ENCODE peak calls at places on chromosomes 6 and 20, in eight cellular contexts. One of them, this sample, is unnamed.

GRCh38 chr6:84599991-84600390 is 164.4 kb downstream of the TBX18 start:
- DNase-seq in Ammon's horn: no peak
- DNase-seq in lung: no peak
- DNase-seq in astrocyte of the hippocampus: no peak
- DNase-seq in RWPE1: no peak
- DNase-seq in NCI-H345: no peak
- DNase-seq in GDM1: no peak
- DNase-seq in GM06990: no peak
- DNase-seq in this sample: no peak

GRCh38 chr6:168045706-168046620 is 33.0 kb downstream of the FRMD1 start:
- DNase-seq in Ammon's horn: no peak
- DNase-seq in lung: no peak
- DNase-seq in astrocyte of the hippocampus: no peak
- DNase-seq in RWPE1: no peak
- DNase-seq in NCI-H345: no peak
- DNase-seq in GDM1: no peak
- DNase-seq in GM06990: no peak
- DNase-seq in this sample: no peak

GRCh38 chr6:43923376-43924221 is 153.6 kb downstream of the VEGFA start:
- DNase-seq in Ammon's horn: no peak
- DNase-seq in lung: no peak
- DNase-seq in astrocyte of the hippocampus: peak
- DNase-seq in RWPE1: peak
- DNase-seq in NCI-H345: no peak
- DNase-seq in GDM1: no peak
- DNase-seq in GM06990: no peak
- DNase-seq in this sample: no peak

GRCh38 chr6:167932468-167933276 is 64.8 kb upstream of the KIF25 start:
- DNase-seq in Ammon's horn: no peak
- DNase-seq in lung: no peak
- DNase-seq in astrocyte of the hippocampus: peak
- DNase-seq in RWPE1: peak
- DNase-seq in NCI-H345: no peak
- DNase-seq in GDM1: no peak
- DNase-seq in GM06990: no peak
- DNase-seq in this sample: no peak

GRCh38 chr6:42118162-42119001 is 24.0 kb downstream of the C6orf132 start:
- DNase-seq in Ammon's horn: peak
- DNase-seq in lung: peak
- DNase-seq in astrocyte of the hippocampus: peak
- DNase-seq in RWPE1: peak
- DNase-seq in NCI-H345: no peak
- DNase-seq in GDM1: no peak
- DNase-seq in GM06990: no peak
- DNase-seq in this sample: no peak

GRCh38 chr6:43623880-43624785 is 4.9 kb downstream of the GTPBP2 start:
- DNase-seq in Ammon's horn: no peak
- DNase-seq in lung: no peak
- DNase-seq in astrocyte of the hippocampus: no peak
- DNase-seq in RWPE1: no peak
- DNase-seq in NCI-H345: no peak
- DNase-seq in GDM1: no peak
- DNase-seq in GM06990: no peak
- DNase-seq in this sample: no peak

GRCh38 chr20:62365814-62366369 is 1.2 kb downstream of the LAMA5 start:
- DNase-seq in Ammon's horn: no peak
- DNase-seq in lung: no peak
- DNase-seq in astrocyte of the hippocampus: peak
- DNase-seq in RWPE1: peak
- DNase-seq in NCI-H345: peak
- DNase-seq in GDM1: no peak
- DNase-seq in GM06990: no peak
- DNase-seq in this sample: no peak

GRCh38 chr6:151805286-151805840 is 2.1 kb upstream of the ESR1 start:
- DNase-seq in Ammon's horn: peak
- DNase-seq in lung: no peak
- DNase-seq in astrocyte of the hippocampus: peak
- DNase-seq in RWPE1: no peak
- DNase-seq in NCI-H345: no peak
- DNase-seq in GDM1: no peak
- DNase-seq in GM06990: no peak
- DNase-seq in this sample: no peak

GRCh38 chr6:12060780-12061619 is 48.9 kb downstream of the HIVEP1 start:
- DNase-seq in Ammon's horn: peak
- DNase-seq in lung: peak
- DNase-seq in astrocyte of the hippocampus: peak
- DNase-seq in RWPE1: peak
- DNase-seq in NCI-H345: no peak
- DNase-seq in GDM1: peak
- DNase-seq in GM06990: peak
- DNase-seq in this sample: peak

GRCh38 chr6:27296106-27296783 is 15.8 kb downstream of the POM121L2 start:
- DNase-seq in Ammon's horn: no peak
- DNase-seq in lung: no peak
- DNase-seq in astrocyte of the hippocampus: peak
- DNase-seq in RWPE1: no peak
- DNase-seq in NCI-H345: peak
- DNase-seq in GDM1: no peak
- DNase-seq in GM06990: no peak
- DNase-seq in this sample: no peak

GRCh38 chr20:35515949-35516645 is 13.4 kb downstream of the C20orf173 start:
- DNase-seq in Ammon's horn: no peak
- DNase-seq in lung: no peak
- DNase-seq in astrocyte of the hippocampus: peak
- DNase-seq in RWPE1: peak
- DNase-seq in NCI-H345: no peak
- DNase-seq in GDM1: no peak
- DNase-seq in GM06990: no peak
- DNase-seq in this sample: no peak

GRCh38 chr6:39841291-39841690 is 49.1 kb downstream of the DAAM2 start:
- DNase-seq in Ammon's horn: no peak
- DNase-seq in lung: peak
- DNase-seq in astrocyte of the hippocampus: no peak
- DNase-seq in RWPE1: no peak
- DNase-seq in NCI-H345: no peak
- DNase-seq in GDM1: no peak
- DNase-seq in GM06990: no peak
- DNase-seq in this sample: no peak

GRCh38 chr20:23637282-23638221 is at the start of gene CST3:
- DNase-seq in Ammon's horn: peak
- DNase-seq in lung: peak
- DNase-seq in astrocyte of the hippocampus: peak
- DNase-seq in RWPE1: peak
- DNase-seq in NCI-H345: peak
- DNase-seq in GDM1: peak
- DNase-seq in GM06990: peak
- DNase-seq in this sample: no peak

GRCh38 chr6:25519856-25520255 is 132.2 kb upstream of the SCGN start:
- DNase-seq in Ammon's horn: no peak
- DNase-seq in lung: no peak
- DNase-seq in astrocyte of the hippocampus: peak
- DNase-seq in RWPE1: no peak
- DNase-seq in NCI-H345: no peak
- DNase-seq in GDM1: no peak
- DNase-seq in GM06990: no peak
- DNase-seq in this sample: no peak

GRCh38 chr20:1374246-1374645 is 18.6 kb downstream of the FKBP1A start:
- DNase-seq in Ammon's horn: no peak
- DNase-seq in lung: no peak
- DNase-seq in astrocyte of the hippocampus: no peak
- DNase-seq in RWPE1: no peak
- DNase-seq in NCI-H345: no peak
- DNase-seq in GDM1: no peak
- DNase-seq in GM06990: no peak
- DNase-seq in this sample: no peak

GRCh38 chr6:127458817-127459216 is 372 bp downstream of the KIAA0408 start:
- DNase-seq in Ammon's horn: peak
- DNase-seq in lung: no peak
- DNase-seq in astrocyte of the hippocampus: no peak
- DNase-seq in RWPE1: no peak
- DNase-seq in NCI-H345: no peak
- DNase-seq in GDM1: no peak
- DNase-seq in GM06990: no peak
- DNase-seq in this sample: no peak

GRCh38 chr20:36604952-36605308 is 649 bp upstream of the RAB5IF start:
- DNase-seq in Ammon's horn: peak
- DNase-seq in lung: no peak
- DNase-seq in astrocyte of the hippocampus: no peak
- DNase-seq in RWPE1: peak
- DNase-seq in NCI-H345: no peak
- DNase-seq in GDM1: peak
- DNase-seq in GM06990: peak
- DNase-seq in this sample: no peak

GRCh38 chr20:43938932-43939761 is 24.5 kb downstream of the TOX2 start:
- DNase-seq in Ammon's horn: peak
- DNase-seq in lung: peak
- DNase-seq in astrocyte of the hippocampus: peak
- DNase-seq in RWPE1: peak
- DNase-seq in NCI-H345: peak
- DNase-seq in GDM1: no peak
- DNase-seq in GM06990: no peak
- DNase-seq in this sample: no peak

GRCh38 chr6:7041511-7042026 is 66.2 kb upstream of the RREB1 start:
- DNase-seq in Ammon's horn: no peak
- DNase-seq in lung: no peak
- DNase-seq in astrocyte of the hippocampus: no peak
- DNase-seq in RWPE1: no peak
- DNase-seq in NCI-H345: peak
- DNase-seq in GDM1: no peak
- DNase-seq in GM06990: no peak
- DNase-seq in this sample: no peak

GRCh38 chr20:52812231-52812847 is 159.8 kb upstream of the TSHZ2 start:
- DNase-seq in Ammon's horn: no peak
- DNase-seq in lung: no peak
- DNase-seq in astrocyte of the hippocampus: no peak
- DNase-seq in RWPE1: no peak
- DNase-seq in NCI-H345: no peak
- DNase-seq in GDM1: no peak
- DNase-seq in GM06990: no peak
- DNase-seq in this sample: no peak

This sample was measured in putamen.